ENCODE peak calls at places on chromosomes 3 and 15, in nine cellular contexts. U is NCI-H774; R is GM12891; G is CD4-positive, alpha-beta T cell; Y is T-helper 9 cell; O is iris pigment epithelial cell; E is COR-L47; A is neural progenitor cell; S is A549. D is an unnamed sample.
A peak's percentile ranks its signal among the peaks of the same experiment; 100 is the strongest.

GRCh38 chr3:24185738-24186384 is 240.8 kb downstream of the NR1D2 start:
- DNase-seq in E (peak; percentile 6), S (peak; percentile 36), O (peak; percentile 75), Y (no peak), U (peak; percentile 11), A (peak; percentile 75), R (peak; percentile 25), G (no peak), D (peak; percentile 3)

GRCh38 chr15:88835646-88836045 is 32.4 kb downstream of the ACAN start:
- DNase-seq in R (no peak), G (no peak), A (no peak), E (no peak), U (no peak), S (no peak), Y (no peak), O (peak; percentile 17), D (no peak)

GRCh38 chr3:127439621-127440020 is 150.9 kb downstream of the TPRA1 start:
- DNase-seq in U (no peak), E (no peak), S (no peak), A (no peak), R (no peak), Y (no peak), O (no peak), G (no peak), D (no peak)

GRCh38 chr3:4688411-4688810 is 195.3 kb downstream of the ITPR1 start:
- DNase-seq in R (no peak), A (no peak), U (no peak), Y (no peak), S (no peak), O (peak; percentile 95), E (no peak), G (no peak), D (no peak)

GRCh38 chr3:169091196-169091595 is 572.3 kb downstream of the MECOM start:
- DNase-seq in S (no peak), O (peak; percentile 88), U (no peak), E (no peak), Y (no peak), R (no peak), A (no peak), G (no peak), D (no peak)

GRCh38 chr3:46916278-46916677 is 38.8 kb downstream of the PTH1R start:
- DNase-seq in E (no peak), R (no peak), U (no peak), G (no peak), S (no peak), Y (no peak), O (no peak), A (no peak), D (no peak)

GRCh38 chr15:49163678-49164077 is 6.4 kb upstream of the GALK2 start:
- DNase-seq in U (no peak), S (no peak), E (no peak), Y (no peak), R (no peak), A (no peak), O (peak; percentile 41), G (no peak), D (no peak)

GRCh38 chr15:51335087-51335486 is 3.3 kb downstream of the CYP19A1 start:
- DNase-seq in A (no peak), S (no peak), U (no peak), O (no peak), E (no peak), Y (no peak), R (no peak), G (no peak), D (no peak)

GRCh38 chr3:134326760-134327593 is 47.3 kb downstream of the AMOTL2 start:
- DNase-seq in S (no peak), U (no peak), R (no peak), O (peak; percentile 98), A (peak; percentile 80), Y (no peak), E (no peak), G (no peak), D (no peak)

GRCh38 chr3:63467392-63467791 is 185.1 kb upstream of the SNTN start:
- DNase-seq in R (no peak), E (no peak), Y (no peak), G (no peak), O (no peak), S (no peak), A (no peak), U (no peak), D (peak; percentile 40)

GRCh38 chr15:48317221-48317620 is 14.0 kb upstream of the DUT start:
- DNase-seq in Y (no peak), G (no peak), A (no peak), U (no peak), O (no peak), E (no peak), S (no peak), R (no peak), D (no peak)

GRCh38 chr15:36406366-36406765 is 173.1 kb upstream of the CDIN1 start:
- DNase-seq in Y (no peak), U (no peak), A (no peak), S (no peak), E (no peak), G (no peak), R (no peak), O (no peak), D (no peak)

GRCh38 chr3:57896691-57897090 is 111.5 kb upstream of the FLNB start:
- DNase-seq in O (no peak), E (no peak), S (no peak), U (no peak), R (no peak), G (no peak), A (no peak), Y (no peak), D (no peak)

GRCh38 chr15:80523746-80524145 is 119.6 kb downstream of the ARNT2 start:
- DNase-seq in Y (no peak), O (peak; percentile 34), S (no peak), R (no peak), E (no peak), U (no peak), G (no peak), A (no peak), D (no peak)

D was measured in NCI-H2171 treated with DMSO at 0.1 percent for 48 hours.